ENCODE peak calls at places on chromosomes 6 and 20, in ten cellular contexts. R is colonic mucosa, H is RWPE1, Z is AG09309, O is type B pancreatic cell, F is ascending aorta, A is GM12865, L is astrocyte of the cerebellum, V is endothelial cell, C is H9. G is an unnamed sample.

GRCh38 chr6:11143394-11144371 is 32.2 kb upstream of the ERVFRD-1 start:
- DNase-seq in R (peak), H (peak), Z (peak), O (no peak), F (peak), A (no peak), L (no peak), V (no peak), C (no peak), G (peak)

GRCh38 chr6:69668916-69669315 is 127.9 kb downstream of the LMBRD1 start:
- DNase-seq in R (no peak), H (no peak), Z (no peak), O (no peak), F (no peak), A (no peak), L (no peak), V (no peak), C (no peak), G (no peak)

GRCh38 chr20:58544301-58544700 is 29.1 kb upstream of the APCDD1L start:
- DNase-seq in R (no peak), H (no peak), Z (no peak), O (peak), F (no peak), A (no peak), L (no peak), V (no peak), C (no peak), G (no peak)

GRCh38 chr6:123022980-123023379 is 26.9 kb downstream of the CLVS2 start:
- DNase-seq in R (no peak), H (no peak), Z (no peak), O (no peak), F (no peak), A (peak), L (peak), V (peak), C (peak), G (no peak)

GRCh38 chr6:110317189-110317588 is 41.0 kb downstream of the METTL24 start:
- DNase-seq in R (no peak), H (no peak), Z (no peak), O (no peak), F (no peak), A (no peak), L (no peak), V (no peak), C (no peak), G (no peak)

GRCh38 chr20:32877507-32877906 is 18.8 kb downstream of the EFCAB8 start:
- DNase-seq in R (no peak), H (no peak), Z (no peak), O (no peak), F (no peak), A (no peak), L (peak), V (no peak), C (no peak), G (no peak)

GRCh38 chr6:51398793-51399192 is 580.1 kb downstream of the TFAP2B start:
- DNase-seq in R (no peak), H (no peak), Z (no peak), O (no peak), F (no peak), A (peak), L (no peak), V (no peak), C (no peak), G (no peak)

GRCh38 chr6:118509009-118509617 is 39.0 kb upstream of the PLN start:
- DNase-seq in R (no peak), H (peak), Z (no peak), O (no peak), F (no peak), A (peak), L (peak), V (no peak), C (no peak), G (no peak)

GRCh38 chr20:14337400-14338171 is at the start of gene FLRT3:
- DNase-seq in R (peak), H (peak), Z (peak), O (peak), F (no peak), A (peak), L (peak), V (peak), C (peak), G (peak)

GRCh38 chr6:93779086-93779858 is 359.9 kb upstream of the EPHA7 start:
- DNase-seq in R (peak), H (no peak), Z (no peak), O (no peak), F (no peak), A (no peak), L (no peak), V (peak), C (no peak), G (no peak)
- TF ChIP-seq CTCF in R (no peak), H (no peak), Z (no peak), O (no peak), F (no peak), A (no peak), L (no peak), V (no peak), C (peak), G (no peak)

DNA sequence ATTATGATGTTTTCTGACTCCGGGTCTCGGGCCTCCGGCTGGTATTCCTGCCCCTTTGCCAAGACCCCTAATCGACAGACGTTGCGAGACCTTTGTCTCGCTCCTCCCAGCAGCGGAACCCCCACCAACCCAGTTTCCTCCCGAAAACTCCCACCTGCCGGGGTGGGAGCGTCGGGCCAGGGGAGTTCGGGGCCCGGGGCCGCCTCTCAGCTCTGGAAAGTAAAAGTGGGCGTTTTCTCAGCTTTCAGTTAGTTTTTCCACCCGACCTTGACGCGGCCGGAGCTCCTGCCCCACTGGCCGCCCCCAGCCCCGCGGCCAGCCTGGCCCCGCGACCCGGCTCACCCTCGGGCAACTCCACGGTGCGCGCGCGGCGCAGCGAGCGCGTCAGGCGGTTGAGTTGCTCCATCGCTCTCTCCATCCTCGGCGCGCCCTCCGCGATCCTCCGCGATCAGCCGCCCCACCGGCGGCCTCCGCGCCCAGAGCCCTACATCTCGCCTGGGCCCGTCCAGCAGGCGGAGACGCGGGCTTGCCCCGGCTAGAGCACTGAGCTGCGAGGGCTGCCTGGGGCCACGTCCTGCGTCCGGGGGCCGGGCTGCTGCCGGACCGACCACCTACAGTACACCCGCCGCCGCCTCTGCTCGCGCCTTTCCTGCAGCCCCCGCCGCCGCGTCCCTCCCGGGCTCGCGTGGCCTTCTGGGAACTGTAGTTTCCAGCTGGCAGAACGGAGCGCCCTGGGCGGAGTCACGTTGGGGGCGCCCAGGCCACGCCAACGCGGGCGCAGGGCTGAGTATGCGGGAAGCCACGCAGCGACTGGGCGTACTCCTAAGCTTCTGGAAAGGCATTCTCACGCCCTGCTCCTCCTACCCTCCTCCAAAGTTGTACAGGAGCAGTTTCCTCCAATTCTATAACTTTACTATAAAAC is at the start of gene HACE1:
- DNase-seq in R (peak), H (peak), Z (peak), O (peak), F (peak), A (peak), L (peak), V (peak), C (peak), G (peak)
- TF ChIP-seq CTCF in R (no peak), H (no peak), Z (peak), O (peak), F (peak), A (peak), L (no peak), V (no peak), C (peak), G (no peak)

GRCh38 chr6:84779917-84780316 is 15.5 kb upstream of the TBX18 start:
- DNase-seq in R (no peak), H (no peak), Z (no peak), O (no peak), F (no peak), A (no peak), L (no peak), V (no peak), C (no peak), G (no peak)
- TF ChIP-seq CTCF in R (no peak), H (no peak), Z (no peak), O (no peak), F (no peak), A (no peak), L (no peak), V (no peak), C (no peak), G (no peak)

DNA sequence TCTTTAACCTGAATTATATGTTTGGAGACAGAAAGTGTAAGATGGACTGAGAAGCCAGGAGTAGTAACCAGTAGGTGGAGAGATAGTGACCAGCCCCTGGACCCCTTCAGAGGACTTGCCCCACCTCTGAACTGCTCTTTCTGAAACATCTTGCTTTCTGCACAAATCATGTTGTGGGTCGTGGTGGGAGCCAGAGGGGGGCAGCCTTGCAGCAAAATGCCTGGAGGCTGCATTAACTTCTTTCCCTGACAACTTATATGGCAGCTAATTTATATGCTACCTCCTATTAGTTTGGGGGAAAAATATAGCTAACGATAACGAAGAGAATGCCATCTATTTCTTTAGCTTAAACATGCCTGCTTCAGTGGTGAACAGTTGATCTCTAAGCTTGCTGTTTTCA is 859.8 kb downstream of the MAFB start:
- DNase-seq in R (no peak), H (no peak), Z (no peak), O (no peak), F (no peak), A (peak), L (no peak), V (peak), C (peak), G (no peak)
- TF ChIP-seq CTCF in R (no peak), H (no peak), Z (peak), O (peak), F (no peak), A (peak), L (peak), V (peak), C (peak), G (no peak)

DNA sequence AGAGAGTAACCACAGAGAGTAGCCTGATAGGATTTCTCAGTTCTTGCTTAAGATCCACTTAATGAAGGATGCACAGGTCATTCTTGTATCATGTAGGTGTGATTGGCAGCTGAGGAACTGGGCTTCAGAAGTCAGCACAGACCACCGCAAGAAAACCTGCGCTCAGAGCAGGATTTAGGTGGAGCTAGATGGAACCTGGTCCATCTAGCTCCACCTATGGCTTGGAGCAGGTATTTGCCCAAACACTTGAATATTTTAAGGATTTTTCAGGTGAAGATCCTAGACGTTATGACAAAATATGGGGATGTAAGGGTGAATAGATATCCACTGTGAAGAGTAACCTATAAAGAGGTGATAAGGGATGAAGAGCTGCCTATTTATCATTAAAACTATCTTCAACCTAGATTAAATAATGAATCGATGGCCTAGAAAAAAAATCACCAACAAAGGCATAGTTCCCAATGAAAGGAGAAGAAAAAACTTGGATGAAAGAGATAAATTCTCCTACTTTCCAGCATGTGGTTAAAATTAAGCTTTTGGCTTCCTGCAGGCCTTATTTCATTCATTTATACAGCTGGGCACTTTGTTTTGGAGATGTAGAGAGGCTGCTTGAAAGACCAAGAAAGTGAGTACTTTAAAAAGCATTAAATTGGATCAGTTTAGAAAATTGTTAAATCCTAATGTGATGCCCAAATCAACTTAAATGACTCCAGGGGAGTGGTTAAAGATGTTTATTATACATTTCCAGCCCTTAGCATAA is 778.4 kb upstream of the GJE1 start:
- DNase-seq in R (no peak), H (no peak), Z (no peak), O (no peak), F (no peak), A (no peak), L (no peak), V (no peak), C (peak), G (no peak)
- TF ChIP-seq CTCF in R (no peak), H (no peak), Z (no peak), O (no peak), F (no peak), A (no peak), L (peak), V (no peak), C (peak), G (no peak)